ENCODE peak calls at places on chromosome 3, in ten cellular contexts. K, H, X, M, D, P, G, W, Z and A are unnamed samples.

GRCh38 chr3:123693584-123693983 is 108.7 kb upstream of the HACD2 start:
- DNase-seq in H (no peak), X (no peak), G (no peak), P (no peak), K (no peak), D (no peak), W (no peak), M (no peak), Z (no peak), A (no peak)

GRCh38 chr3:15726043-15726442 is 71.7 kb downstream of the ANKRD28 start:
- DNase-seq in P (no peak), K (peak), G (peak), D (no peak), M (no peak), Z (no peak), X (no peak), W (no peak), H (peak), A (no peak)

GRCh38 chr3:72380193-72380592 is 468.1 kb downstream of the SHQ1 start:
- DNase-seq in X (no peak), G (peak), P (no peak), K (peak), Z (no peak), D (no peak), M (no peak), H (peak), W (no peak), A (no peak)

GRCh38 chr3:66053009-66053782 is 14.5 kb upstream of the MAGI1 start:
- DNase-seq in P (no peak), Z (no peak), G (no peak), W (peak), X (no peak), H (no peak), M (no peak), K (no peak), D (no peak), A (no peak)

GRCh38 chr3:174541708-174542107 is 317.4 kb upstream of the NAALADL2 start:
- DNase-seq in H (peak), W (no peak), M (no peak), P (no peak), Z (no peak), X (no peak), D (no peak), G (no peak), K (peak), A (no peak)

GRCh38 chr3:71987828-71988227 is 202.9 kb upstream of the PROK2 start:
- DNase-seq in X (no peak), G (no peak), W (no peak), Z (no peak), P (no peak), M (no peak), H (peak), D (peak), K (no peak), A (no peak)

GRCh38 chr3:54358327-54358726 is 236.0 kb downstream of the CACNA2D3 start:
- DNase-seq in M (no peak), W (peak), H (no peak), X (no peak), D (no peak), Z (no peak), G (peak), K (no peak), P (no peak), A (no peak)

GRCh38 chr3:141556034-141556433 is 69.2 kb downstream of the RASA2 start:
- DNase-seq in H (no peak), D (no peak), K (peak), X (no peak), W (no peak), G (no peak), P (no peak), Z (no peak), M (no peak), A (no peak)

GRCh38 chr3:43181202-43181910 is 75.5 kb upstream of the POMGNT2 start:
- DNase-seq in P (no peak), W (no peak), Z (no peak), M (no peak), G (peak), X (no peak), D (no peak), H (no peak), K (no peak), A (no peak)

GRCh38 chr3:44509393-44509921 is 32.0 kb upstream of the ZNF445 start:
- DNase-seq in P (no peak), D (no peak), Z (no peak), H (no peak), G (peak), X (no peak), W (no peak), M (no peak), K (no peak), A (no peak)

GRCh38 chr3:120506828-120507774 is 56.3 kb upstream of the FSTL1 start:
- DNase-seq in X (no peak), D (peak), G (peak), H (peak), K (peak), W (peak), Z (no peak), M (no peak), P (no peak), A (no peak)

GRCh38 chr3:138456961-138457862 is 22.8 kb downstream of the ESYT3 start:
- DNase-seq in P (no peak), X (no peak), M (peak), G (no peak), Z (no peak), D (no peak), H (no peak), W (no peak), K (no peak), A (no peak)

GRCh38 chr3:67384790-67385397 is 269.5 kb downstream of the SUCLG2 start:
- DNase-seq in G (peak), D (peak), K (peak), H (peak), W (no peak), P (no peak), M (peak), Z (peak), X (peak), A (peak)

GRCh38 chr3:172274906-172275305 is 173.3 kb downstream of the GHSR start:
- DNase-seq in D (no peak), X (no peak), M (no peak), G (no peak), K (no peak), P (no peak), W (no peak), Z (no peak), H (no peak), A (no peak)

GRCh38 chr3:2802429-2802828 is 307.7 kb downstream of the IL5RA start:
- DNase-seq in W (no peak), M (no peak), G (no peak), D (no peak), P (no peak), X (no peak), K (no peak), H (no peak), Z (no peak), A (no peak)

GRCh38 chr3:11238880-11239279 is 33.3 kb upstream of the ATG7 start:
- DNase-seq in W (no peak), M (no peak), Z (no peak), X (no peak), K (peak), G (peak), P (no peak), D (no peak), H (peak), A (no peak)

GRCh38 chr3:46665763-46666470 is 27.6 kb downstream of the ALS2CL start:
- DNase-seq in K (no peak), Z (no peak), G (no peak), H (no peak), X (no peak), W (no peak), M (peak), D (no peak), P (no peak), A (no peak)

GRCh38 chr3:188294823-188295487 is 141.0 kb downstream of the LPP start:
- DNase-seq in M (no peak), K (peak), G (peak), Z (no peak), D (no peak), H (peak), X (no peak), P (peak), W (no peak), A (no peak)

GRCh38 chr3:179929091-179929529 is 107.6 kb downstream of the PEX5L start:
- DNase-seq in Z (peak), M (peak), X (peak), H (peak), K (peak), W (no peak), G (peak), P (peak), D (peak), A (peak)

GRCh38 chr3:195259146-195259563 is 11.8 kb downstream of the XXYLT1 start:
- DNase-seq in H (peak), Z (no peak), W (no peak), M (no peak), K (peak), X (no peak), G (no peak), D (peak), P (no peak), A (no peak)

GRCh38 chr3:27224197-27224596 is 145.0 kb downstream of the NEK10 start:
- DNase-seq in K (peak), D (no peak), G (peak), W (no peak), H (no peak), Z (no peak), P (no peak), X (no peak), M (no peak), A (no peak)

GRCh38 chr3:1179116-1179515 is 86.3 kb downstream of the CNTN6 start:
- DNase-seq in H (no peak), G (no peak), K (no peak), P (peak), W (no peak), X (no peak), D (no peak), Z (no peak), M (no peak), A (peak)

GRCh38 chr3:67875338-67875737 is 220.9 kb upstream of the SUCLG2 start:
- DNase-seq in X (no peak), G (peak), M (no peak), K (peak), D (no peak), W (no peak), Z (no peak), H (peak), P (no peak), A (no peak)

GRCh38 chr3:188539631-188540194 is 385.8 kb downstream of the LPP start:
- DNase-seq in Z (no peak), K (no peak), P (no peak), D (no peak), H (no peak), M (no peak), G (no peak), X (no peak), W (no peak), A (no peak)

GRCh38 chr3:71784914-71785593 is at the start of gene PROK2:
- DNase-seq in M (peak), K (no peak), W (no peak), D (no peak), P (no peak), G (no peak), H (no peak), Z (peak), X (no peak), A (no peak)

GRCh38 chr3:73568371-73568862 is 56.3 kb downstream of the PDZRN3 start:
- DNase-seq in P (no peak), Z (no peak), D (no peak), W (no peak), M (no peak), K (no peak), X (no peak), H (no peak), G (no peak), A (no peak)

GRCh38 chr3:122642935-122643334 is 37.7 kb upstream of the PARP14 start:
- DNase-seq in X (no peak), K (no peak), D (no peak), Z (no peak), W (no peak), G (no peak), M (no peak), H (no peak), P (no peak), A (no peak)

GRCh38 chr3:54955496-54955895 is 27.6 kb upstream of the LRTM1 start:
- DNase-seq in M (no peak), D (no peak), Z (no peak), G (no peak), H (no peak), X (no peak), P (no peak), W (no peak), K (no peak), A (no peak)

GRCh38 chr3:10495003-10495402 is 10.4 kb downstream of the ATP2B2 start:
- DNase-seq in H (peak), P (no peak), K (peak), X (no peak), G (peak), M (no peak), D (no peak), Z (no peak), W (no peak), A (no peak)

GRCh38 chr3:37862219-37862711 is 585 bp downstream of the CTDSPL start:
- DNase-seq in P (peak), X (no peak), G (peak), M (peak), K (peak), W (peak), D (no peak), Z (no peak), H (no peak), A (peak)

GRCh38 chr3:147408180-147409105 is 722 bp upstream of the ZIC1 start:
- DNase-seq in D (no peak), W (no peak), X (no peak), P (no peak), G (no peak), Z (no peak), K (no peak), M (peak), H (peak), A (no peak)

GRCh38 chr3:53250453-53250852 is 5.4 kb downstream of the TKT start:
- DNase-seq in Z (no peak), P (no peak), M (no peak), X (no peak), D (no peak), W (no peak), H (peak), G (no peak), K (no peak), A (no peak)

GRCh38 chr3:48435774-48436476 is 4.0 kb downstream of the CCDC51 start:
- DNase-seq in G (peak), D (peak), X (peak), Z (peak), K (peak), W (peak), H (peak), P (peak), M (peak), A (peak)

GRCh38 chr3:171249171-171249692 is 211.0 kb downstream of the TNIK start:
- DNase-seq in K (no peak), D (no peak), X (no peak), G (no peak), Z (no peak), P (no peak), M (no peak), W (no peak), H (no peak), A (no peak)

GRCh38 chr3:18264331-18264730 is 160.8 kb downstream of the SATB1 start:
- DNase-seq in Z (no peak), M (no peak), P (no peak), K (no peak), W (no peak), G (no peak), D (no peak), X (no peak), H (no peak), A (no peak)

GRCh38 chr3:129429080-129429451 is 630 bp upstream of the EFCAB12 start:
- DNase-seq in W (no peak), Z (no peak), H (no peak), M (no peak), X (no peak), K (no peak), G (no peak), P (no peak), D (no peak), A (no peak)